ENCODE peak calls at places on chromosomes 11 and 22, in nine cellular contexts. One of them, this sample, is unnamed.

GRCh38 chr11:17822021-17822781 is 87.6 kb downstream of the KCNC1 start:
- DNase-seq in choroid plexus epithelial cell: peak
- DNase-seq in IMR-90: peak
- DNase-seq in adrenal gland: peak
- DNase-seq in GM10248: no peak
- DNase-seq in astrocyte of the spinal cord: peak
- DNase-seq in uterus: no peak
- DNase-seq in omental fat pad: no peak
- DNase-seq in cardiac muscle cell: peak
- DNase-seq in this sample: no peak

GRCh38 chr11:5701184-5701583 is 11.6 kb downstream of the TRIM22 start:
- DNase-seq in choroid plexus epithelial cell: no peak
- DNase-seq in IMR-90: no peak
- DNase-seq in adrenal gland: no peak
- DNase-seq in GM10248: no peak
- DNase-seq in astrocyte of the spinal cord: no peak
- DNase-seq in uterus: no peak
- DNase-seq in omental fat pad: no peak
- DNase-seq in cardiac muscle cell: no peak
- DNase-seq in this sample: no peak

GRCh38 chr11:36088234-36088975 is 144.5 kb downstream of the LDLRAD3 start:
- DNase-seq in choroid plexus epithelial cell: no peak
- DNase-seq in IMR-90: peak
- DNase-seq in adrenal gland: no peak
- DNase-seq in GM10248: no peak
- DNase-seq in astrocyte of the spinal cord: peak
- DNase-seq in uterus: no peak
- DNase-seq in omental fat pad: no peak
- DNase-seq in cardiac muscle cell: no peak
- DNase-seq in this sample: no peak

GRCh38 chr11:68845351-68846002 is 3.8 kb upstream of the CPT1A start:
- DNase-seq in choroid plexus epithelial cell: no peak
- DNase-seq in IMR-90: no peak
- DNase-seq in adrenal gland: no peak
- DNase-seq in GM10248: no peak
- DNase-seq in astrocyte of the spinal cord: no peak
- DNase-seq in uterus: no peak
- DNase-seq in omental fat pad: no peak
- DNase-seq in cardiac muscle cell: no peak
- DNase-seq in this sample: no peak

GRCh38 chr11:19605500-19606371 is 106.9 kb upstream of the NAV2 start:
- DNase-seq in choroid plexus epithelial cell: peak
- DNase-seq in IMR-90: peak
- DNase-seq in adrenal gland: no peak
- DNase-seq in GM10248: no peak
- DNase-seq in astrocyte of the spinal cord: peak
- DNase-seq in uterus: peak
- DNase-seq in omental fat pad: no peak
- DNase-seq in cardiac muscle cell: peak
- DNase-seq in this sample: no peak

GRCh38 chr11:128018692-128019091 is 568.7 kb downstream of the ETS1 start:
- DNase-seq in choroid plexus epithelial cell: no peak
- DNase-seq in IMR-90: peak
- DNase-seq in adrenal gland: no peak
- DNase-seq in GM10248: no peak
- DNase-seq in astrocyte of the spinal cord: no peak
- DNase-seq in uterus: no peak
- DNase-seq in omental fat pad: no peak
- DNase-seq in cardiac muscle cell: no peak
- DNase-seq in this sample: no peak

GRCh38 chr11:124761301-124762021 is 629 bp downstream of the ESAM start:
- DNase-seq in choroid plexus epithelial cell: no peak
- DNase-seq in IMR-90: no peak
- DNase-seq in adrenal gland: no peak
- DNase-seq in GM10248: no peak
- DNase-seq in astrocyte of the spinal cord: no peak
- DNase-seq in uterus: no peak
- DNase-seq in omental fat pad: no peak
- DNase-seq in cardiac muscle cell: no peak
- DNase-seq in this sample: peak

GRCh38 chr11:34640050-34640971 is 19.4 kb downstream of the EHF start:
- DNase-seq in choroid plexus epithelial cell: peak
- DNase-seq in IMR-90: no peak
- DNase-seq in adrenal gland: peak
- DNase-seq in GM10248: peak
- DNase-seq in astrocyte of the spinal cord: peak
- DNase-seq in uterus: no peak
- DNase-seq in omental fat pad: no peak
- DNase-seq in cardiac muscle cell: no peak
- DNase-seq in this sample: no peak

GRCh38 chr11:67627788-67628624 is 1.7 kb downstream of the NUDT8 start:
- DNase-seq in choroid plexus epithelial cell: no peak
- DNase-seq in IMR-90: no peak
- DNase-seq in adrenal gland: no peak
- DNase-seq in GM10248: no peak
- DNase-seq in astrocyte of the spinal cord: no peak
- DNase-seq in uterus: no peak
- DNase-seq in omental fat pad: no peak
- DNase-seq in cardiac muscle cell: no peak
- DNase-seq in this sample: no peak

GRCh38 chr11:67629386-67630229 is at the start of gene NUDT8:
- DNase-seq in choroid plexus epithelial cell: peak
- DNase-seq in IMR-90: peak
- DNase-seq in adrenal gland: peak
- DNase-seq in GM10248: peak
- DNase-seq in astrocyte of the spinal cord: peak
- DNase-seq in uterus: peak
- DNase-seq in omental fat pad: peak
- DNase-seq in cardiac muscle cell: peak
- DNase-seq in this sample: peak

GRCh38 chr11:67627394-67627787 is 2.3 kb downstream of the NUDT8 start:
- DNase-seq in choroid plexus epithelial cell: no peak
- DNase-seq in IMR-90: no peak
- DNase-seq in adrenal gland: no peak
- DNase-seq in GM10248: no peak
- DNase-seq in astrocyte of the spinal cord: no peak
- DNase-seq in uterus: no peak
- DNase-seq in omental fat pad: no peak
- DNase-seq in cardiac muscle cell: no peak
- DNase-seq in this sample: no peak

GRCh38 chr11:67630230-67630942 is 649 bp upstream of the NUDT8 start:
- DNase-seq in choroid plexus epithelial cell: peak
- DNase-seq in IMR-90: peak
- DNase-seq in adrenal gland: peak
- DNase-seq in GM10248: peak
- DNase-seq in astrocyte of the spinal cord: peak
- DNase-seq in uterus: peak
- DNase-seq in omental fat pad: peak
- DNase-seq in cardiac muscle cell: peak
- DNase-seq in this sample: peak

DNA sequence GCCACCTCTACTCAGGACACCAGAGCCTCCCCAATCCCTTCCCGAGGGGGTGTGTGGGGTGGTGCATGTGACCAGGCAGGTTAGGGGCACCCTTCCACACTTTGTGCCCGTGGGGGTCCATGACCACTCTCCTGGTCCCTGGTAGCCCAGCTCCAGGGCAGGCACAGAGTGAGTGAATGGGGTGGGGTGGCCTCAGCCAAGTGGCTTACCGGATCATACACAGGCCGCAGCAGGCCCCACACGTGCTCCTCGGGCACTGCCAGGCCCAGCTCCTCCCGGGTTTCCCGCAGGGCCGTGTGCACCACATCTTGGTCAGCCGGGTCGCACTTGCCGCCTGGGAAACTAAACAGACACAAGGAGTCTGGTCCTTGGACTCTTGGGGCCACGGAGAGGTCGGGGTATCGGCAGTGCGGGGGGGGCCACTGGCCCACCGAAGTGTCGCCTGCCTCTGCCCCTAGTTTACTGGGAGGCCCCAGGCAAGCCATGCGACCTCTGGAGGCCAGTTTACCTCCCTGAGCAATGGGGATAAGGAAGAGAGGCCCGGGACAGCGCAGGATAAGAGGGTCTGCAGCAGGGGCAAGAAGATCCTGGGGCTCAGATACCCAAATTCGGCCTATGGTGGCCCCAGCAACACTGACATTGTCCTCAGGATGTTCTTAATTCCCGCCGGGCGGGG is 889 bp downstream of the NUDT8 start:
- DNase-seq in choroid plexus epithelial cell: no peak
- DNase-seq in IMR-90: no peak
- DNase-seq in adrenal gland: no peak
- DNase-seq in GM10248: no peak
- DNase-seq in astrocyte of the spinal cord: no peak
- DNase-seq in uterus: no peak
- DNase-seq in omental fat pad: no peak
- DNase-seq in cardiac muscle cell: no peak
- DNase-seq in this sample: no peak
- TF ChIP-seq CTCF in choroid plexus epithelial cell: no peak
- TF ChIP-seq CTCF in IMR-90: no peak
- TF ChIP-seq CTCF in adrenal gland: no peak
- TF ChIP-seq CTCF in GM10248: no peak
- TF ChIP-seq CTCF in astrocyte of the spinal cord: no peak
- TF ChIP-seq CTCF in uterus: no peak
- TF ChIP-seq CTCF in omental fat pad: no peak
- TF ChIP-seq CTCF in cardiac muscle cell: no peak
- TF ChIP-seq CTCF in this sample: no peak

GRCh38 chr11:779120-779954 is 2.0 kb upstream of the GATD1 start:
- DNase-seq in choroid plexus epithelial cell: no peak
- DNase-seq in IMR-90: no peak
- DNase-seq in adrenal gland: no peak
- DNase-seq in GM10248: no peak
- DNase-seq in astrocyte of the spinal cord: no peak
- DNase-seq in uterus: no peak
- DNase-seq in omental fat pad: no peak
- DNase-seq in cardiac muscle cell: no peak
- DNase-seq in this sample: no peak

GRCh38 chr11:773830-774229 is 3.5 kb downstream of the GATD1 start:
- DNase-seq in choroid plexus epithelial cell: no peak
- DNase-seq in IMR-90: no peak
- DNase-seq in adrenal gland: no peak
- DNase-seq in GM10248: no peak
- DNase-seq in astrocyte of the spinal cord: no peak
- DNase-seq in uterus: no peak
- DNase-seq in omental fat pad: no peak
- DNase-seq in cardiac muscle cell: no peak
- DNase-seq in this sample: no peak

GRCh38 chr11:774873-775592 is 2.3 kb downstream of the GATD1 start:
- DNase-seq in choroid plexus epithelial cell: no peak
- DNase-seq in IMR-90: peak
- DNase-seq in adrenal gland: peak
- DNase-seq in GM10248: no peak
- DNase-seq in astrocyte of the spinal cord: peak
- DNase-seq in uterus: no peak
- DNase-seq in omental fat pad: no peak
- DNase-seq in cardiac muscle cell: peak
- DNase-seq in this sample: no peak

GRCh38 chr11:777288-778255 is at the start of gene GATD1:
- DNase-seq in choroid plexus epithelial cell: peak
- DNase-seq in IMR-90: peak
- DNase-seq in adrenal gland: peak
- DNase-seq in GM10248: peak
- DNase-seq in astrocyte of the spinal cord: peak
- DNase-seq in uterus: peak
- DNase-seq in omental fat pad: peak
- DNase-seq in cardiac muscle cell: peak
- DNase-seq in this sample: peak

GRCh38 chr11:776459-777287 is 614 bp downstream of the GATD1 start:
- DNase-seq in choroid plexus epithelial cell: peak
- DNase-seq in IMR-90: no peak
- DNase-seq in adrenal gland: peak
- DNase-seq in GM10248: peak
- DNase-seq in astrocyte of the spinal cord: no peak
- DNase-seq in uterus: no peak
- DNase-seq in omental fat pad: no peak
- DNase-seq in cardiac muscle cell: peak
- DNase-seq in this sample: peak
- TF ChIP-seq CTCF in choroid plexus epithelial cell: no peak
- TF ChIP-seq CTCF in IMR-90: no peak
- TF ChIP-seq CTCF in adrenal gland: no peak
- TF ChIP-seq CTCF in GM10248: no peak
- TF ChIP-seq CTCF in astrocyte of the spinal cord: no peak
- TF ChIP-seq CTCF in uterus: no peak
- TF ChIP-seq CTCF in omental fat pad: no peak
- TF ChIP-seq CTCF in cardiac muscle cell: no peak
- TF ChIP-seq CTCF in this sample: no peak

GRCh38 chr22:30290679-30291333 is 1.5 kb upstream of the CASTOR1 start:
- DNase-seq in choroid plexus epithelial cell: peak
- DNase-seq in IMR-90: peak
- DNase-seq in adrenal gland: peak
- DNase-seq in GM10248: no peak
- DNase-seq in astrocyte of the spinal cord: peak
- DNase-seq in uterus: peak
- DNase-seq in omental fat pad: no peak
- DNase-seq in cardiac muscle cell: peak
- DNase-seq in this sample: peak

GRCh38 chr22:30289126-30289979 is at the start of gene CASTOR1:
- DNase-seq in choroid plexus epithelial cell: peak
- DNase-seq in IMR-90: peak
- DNase-seq in adrenal gland: peak
- DNase-seq in GM10248: peak
- DNase-seq in astrocyte of the spinal cord: peak
- DNase-seq in uterus: peak
- DNase-seq in omental fat pad: peak
- DNase-seq in cardiac muscle cell: peak
- DNase-seq in this sample: peak

GRCh38 chr22:30288414-30289125 is 735 bp downstream of the CASTOR1 start:
- DNase-seq in choroid plexus epithelial cell: no peak
- DNase-seq in IMR-90: no peak
- DNase-seq in adrenal gland: no peak
- DNase-seq in GM10248: no peak
- DNase-seq in astrocyte of the spinal cord: no peak
- DNase-seq in uterus: no peak
- DNase-seq in omental fat pad: no peak
- DNase-seq in cardiac muscle cell: no peak
- DNase-seq in this sample: no peak

GRCh38 chr22:30290318-30290678 is 993 bp upstream of the CASTOR1 start:
- DNase-seq in choroid plexus epithelial cell: peak
- DNase-seq in IMR-90: peak
- DNase-seq in adrenal gland: no peak
- DNase-seq in GM10248: peak
- DNase-seq in astrocyte of the spinal cord: no peak
- DNase-seq in uterus: peak
- DNase-seq in omental fat pad: no peak
- DNase-seq in cardiac muscle cell: no peak
- DNase-seq in this sample: no peak

GRCh38 chr22:30289980-30290313 is 642 bp upstream of the CASTOR1 start:
- DNase-seq in choroid plexus epithelial cell: no peak
- DNase-seq in IMR-90: no peak
- DNase-seq in adrenal gland: no peak
- DNase-seq in GM10248: no peak
- DNase-seq in astrocyte of the spinal cord: no peak
- DNase-seq in uterus: no peak
- DNase-seq in omental fat pad: no peak
- DNase-seq in cardiac muscle cell: no peak
- DNase-seq in this sample: no peak
- TF ChIP-seq CTCF in choroid plexus epithelial cell: no peak
- TF ChIP-seq CTCF in IMR-90: no peak
- TF ChIP-seq CTCF in adrenal gland: no peak
- TF ChIP-seq CTCF in GM10248: no peak
- TF ChIP-seq CTCF in astrocyte of the spinal cord: no peak
- TF ChIP-seq CTCF in uterus: no peak
- TF ChIP-seq CTCF in omental fat pad: no peak
- TF ChIP-seq CTCF in cardiac muscle cell: no peak
- TF ChIP-seq CTCF in this sample: no peak

DNA sequence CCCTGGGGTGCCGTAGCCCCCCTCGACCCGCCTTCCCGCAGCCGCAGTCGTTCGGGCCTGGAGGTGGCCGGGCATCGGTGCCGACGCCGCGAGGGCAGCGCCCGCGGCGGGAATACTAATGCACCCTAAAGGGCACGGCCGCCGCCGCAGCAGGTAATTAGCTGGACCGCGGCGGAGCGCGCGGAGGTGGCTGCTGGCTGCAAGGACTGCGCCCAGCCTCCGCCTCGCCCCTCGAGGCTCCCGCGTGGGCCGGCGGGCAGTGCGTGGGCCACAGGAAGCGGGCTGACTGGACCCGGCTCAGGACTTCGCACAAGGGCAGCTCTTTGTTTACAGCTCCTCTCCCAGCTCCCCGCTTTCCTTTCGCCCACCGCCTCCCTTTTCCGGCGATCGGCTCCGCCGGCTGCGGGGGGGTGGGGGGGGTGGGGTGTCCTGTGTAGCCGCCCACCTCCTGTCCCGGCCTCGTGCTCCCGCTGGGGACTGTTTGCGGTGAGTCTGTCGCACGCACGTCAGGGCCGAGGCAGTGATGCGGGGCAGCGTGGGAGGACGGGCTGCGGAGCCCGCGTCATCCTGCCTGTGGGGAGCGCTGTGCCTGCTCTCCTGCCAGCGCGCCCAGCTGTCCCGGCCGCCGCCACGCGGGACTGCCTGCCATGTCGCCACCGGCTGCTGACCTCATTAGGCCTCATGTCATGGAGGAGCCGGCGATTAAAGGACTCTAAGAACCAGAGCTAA is 53.2 kb downstream of the GRIK4 start:
- DNase-seq in choroid plexus epithelial cell: peak
- DNase-seq in IMR-90: peak
- DNase-seq in adrenal gland: peak
- DNase-seq in GM10248: peak
- DNase-seq in astrocyte of the spinal cord: peak
- DNase-seq in uterus: no peak
- DNase-seq in omental fat pad: no peak
- DNase-seq in cardiac muscle cell: peak
- DNase-seq in this sample: peak
- TF ChIP-seq CTCF in choroid plexus epithelial cell: peak
- TF ChIP-seq CTCF in IMR-90: peak
- TF ChIP-seq CTCF in adrenal gland: peak
- TF ChIP-seq CTCF in GM10248: no peak
- TF ChIP-seq CTCF in astrocyte of the spinal cord: peak
- TF ChIP-seq CTCF in uterus: no peak
- TF ChIP-seq CTCF in omental fat pad: no peak
- TF ChIP-seq CTCF in cardiac muscle cell: peak
- TF ChIP-seq CTCF in this sample: no peak

This sample was measured in endothelial cell.